ENCODE peak calls at places on chromosomes 5 and 9, in seven cellular contexts. O is neuronal stem cell; S is endothelial cell; A is GM04504; J is RCC 7860; U is left cardiac atrium; N is activated CD4-positive, alpha-beta T cell treated with anti-CD3 and anti-CD28 coated beads, Interleukin-2, amount 50 U/mL, for 1 hour. X is an unnamed sample.

GRCh38 chr5:136957428-136957827 is 541.7 kb downstream of the SPOCK1 start:
- DNase-seq in S (no peak), A (no peak), N (no peak), U (no peak), J (no peak), O (no peak), X (no peak)

GRCh38 chr5:181224390-181225234 is 1.5 kb downstream of the TRIM41 start:
- DNase-seq in O (no peak), A (no peak), S (no peak), J (no peak), U (no peak), N (peak), X (no peak)

GRCh38 chr5:149809919-149810691 is 80.0 kb downstream of the PPARGC1B start:
- DNase-seq in S (no peak), U (no peak), N (no peak), A (no peak), J (no peak), O (no peak), X (no peak)

GRCh38 chr9:16515879-16516289 is 354.6 kb downstream of the BNC2 start:
- DNase-seq in S (peak), A (peak), U (no peak), O (no peak), J (no peak), N (no peak), X (no peak)

GRCh38 chr9:94581711-94582110 is 11.9 kb downstream of the FBP2 start:
- DNase-seq in S (no peak), J (no peak), A (no peak), U (no peak), O (no peak), N (no peak), X (no peak)

GRCh38 chr5:76807296-76807695 is 11.5 kb upstream of the F2RL1 start:
- DNase-seq in N (no peak), J (peak), O (no peak), A (no peak), S (no peak), U (no peak), X (peak)

GRCh38 chr5:34022131-34022705 is 14.4 kb upstream of the AMACR start:
- DNase-seq in U (no peak), S (no peak), O (no peak), A (no peak), N (no peak), J (no peak), X (no peak)

GRCh38 chr5:126106032-126106431 is 317.2 kb upstream of the GRAMD2B start:
- DNase-seq in N (no peak), A (no peak), S (no peak), U (no peak), O (no peak), J (no peak), X (no peak)

GRCh38 chr9:5336683-5337082 is 3.0 kb downstream of the RLN1 start:
- DNase-seq in O (no peak), A (no peak), S (no peak), N (peak), U (no peak), J (no peak), X (no peak)

GRCh38 chr5:41418220-41419031 is 92.0 kb downstream of the PLCXD3 start:
- DNase-seq in J (peak), U (no peak), A (no peak), N (no peak), S (no peak), O (no peak), X (no peak)

X was measured in epithelial cell of proximal tubule.